ENCODE peak calls at places on chromosomes 16 and 17, in four cellular contexts. N is keratinocyte, K is SK-N-SH, H is hepatocyte. X is an unnamed sample.

GRCh38 chr17:40316571-40317344 is 7.8 kb downstream of the RARA start:
- DNase-seq in N (no peak), K (peak), H (peak), X (no peak)

GRCh38 chr17:1137465-1137894 is 42.3 kb downstream of the ABR start:
- DNase-seq in N (no peak), K (no peak), H (no peak), X (peak)

GRCh38 chr16:87173294-87173883 is 143.8 kb downstream of the C16orf95 start:
- DNase-seq in N (no peak), K (no peak), H (no peak), X (no peak)

GRCh38 chr16:81446318-81447275 is 2.0 kb downstream of the CMIP start:
- DNase-seq in N (no peak), K (peak), H (peak), X (peak)

GRCh38 chr16:64830653-64831052 is 291.2 kb downstream of the CDH11 start:
- DNase-seq in N (no peak), K (no peak), H (no peak), X (no peak)

GRCh38 chr16:2532494-2533141 is 1.4 kb upstream of the CEMP1 start:
- DNase-seq in N (no peak), K (peak), H (peak), X (no peak)

GRCh38 chr16:48829911-48830310 is 219.9 kb upstream of the N4BP1 start:
- DNase-seq in N (no peak), K (no peak), H (no peak), X (no peak)

GRCh38 chr17:42248351-42249179 is 27.6 kb downstream of the STAT5B start:
- DNase-seq in N (no peak), K (peak), H (peak), X (no peak)

GRCh38 chr16:70684146-70685060 is 1.4 kb downstream of the MTSS2 start:
- DNase-seq in N (no peak), K (no peak), H (no peak), X (no peak)

GRCh38 chr17:63358111-63358839 is 87.8 kb downstream of the CYB561 start:
- DNase-seq in N (no peak), K (peak), H (no peak), X (peak)

GRCh38 chr16:8517280-8517679 is 73.0 kb downstream of the TMEM114 start:
- DNase-seq in N (no peak), K (no peak), H (no peak), X (no peak)

GRCh38 chr17:32609085-32609484 is 122.3 kb downstream of the CDK5R1 start:
- DNase-seq in N (no peak), K (peak), H (no peak), X (peak)

GRCh38 chr17:31008374-31009035 is 37.7 kb downstream of the RNF135 start:
- DNase-seq in N (no peak), K (no peak), H (peak), X (no peak)

GRCh38 chr17:56297142-56297541 is 143.9 kb downstream of the ANKFN1 start:
- DNase-seq in N (no peak), K (no peak), H (no peak), X (no peak)

GRCh38 chr16:84548508-84548907 is 44.0 kb upstream of the MEAK7 start:
- DNase-seq in N (no peak), K (no peak), H (no peak), X (no peak)

GRCh38 chr17:15086776-15087175 is 178.3 kb downstream of the PMP22 start:
- DNase-seq in N (no peak), K (no peak), H (no peak), X (no peak)
- H3K27ac ChIP-seq in N (no peak), K (no peak), H (no peak), X (no peak)

DNA sequence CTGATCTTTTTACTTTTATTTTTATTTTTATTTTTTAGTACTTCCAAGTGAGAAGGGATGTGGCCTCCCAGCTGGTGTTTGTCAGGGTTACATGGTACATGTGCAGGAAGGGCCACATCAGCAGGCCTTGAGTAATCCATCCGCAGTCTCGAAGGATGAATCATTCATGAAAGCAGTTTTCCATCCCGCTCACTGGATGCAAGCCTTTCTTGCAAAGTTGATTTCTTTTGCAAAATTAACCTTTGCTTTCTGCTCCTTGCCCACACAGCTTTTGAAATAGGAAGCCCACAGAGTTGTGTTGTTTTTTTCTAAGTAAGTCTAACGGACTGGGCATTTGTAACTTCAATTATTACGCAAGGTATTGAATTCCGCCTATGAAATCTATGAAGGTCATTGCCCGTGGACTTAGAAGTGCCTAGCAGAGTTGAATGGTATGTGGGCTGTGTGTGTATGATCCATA is 157.4 kb downstream of the PRKCA start:
- DNase-seq in N (no peak), K (no peak), H (peak), X (peak)
- H3K27ac ChIP-seq in N (peak), K (peak), H (peak), X (peak)

DNA sequence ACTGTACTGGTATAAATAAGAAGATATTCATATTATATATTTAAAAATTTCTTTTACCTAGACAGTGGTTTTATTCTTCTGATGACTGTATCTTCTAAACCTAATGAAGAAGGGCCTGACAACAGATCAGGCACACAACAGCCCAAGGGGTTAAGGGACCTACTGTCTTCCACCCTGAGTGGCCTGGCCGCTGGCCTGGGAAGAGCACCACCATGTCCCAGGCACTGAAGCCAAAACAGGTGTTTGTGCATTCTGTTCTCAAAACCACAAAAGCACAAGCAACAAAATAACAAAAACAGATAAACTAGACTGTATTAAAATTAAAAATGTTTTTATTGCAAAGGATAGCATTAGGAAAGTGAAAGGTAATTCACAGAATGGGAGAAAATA is 9.1 kb upstream of the PECAM1 start:
- DNase-seq in N (no peak), K (no peak), H (no peak), X (no peak)
- H3K27ac ChIP-seq in N (no peak), K (no peak), H (no peak), X (no peak)

GRCh38 chr17:72715906-72716572 is 376.4 kb downstream of the SLC39A11 start:
- DNase-seq in N (peak), K (no peak), H (peak), X (peak)
- H3K27ac ChIP-seq in N (peak), K (no peak), H (peak), X (peak)

GRCh38 chr17:60744355-60744958 is 66.8 kb downstream of the BCAS3 start:
- DNase-seq in N (no peak), K (peak), H (no peak), X (no peak)
- H3K27ac ChIP-seq in N (peak), K (peak), H (peak), X (peak)

DNA sequence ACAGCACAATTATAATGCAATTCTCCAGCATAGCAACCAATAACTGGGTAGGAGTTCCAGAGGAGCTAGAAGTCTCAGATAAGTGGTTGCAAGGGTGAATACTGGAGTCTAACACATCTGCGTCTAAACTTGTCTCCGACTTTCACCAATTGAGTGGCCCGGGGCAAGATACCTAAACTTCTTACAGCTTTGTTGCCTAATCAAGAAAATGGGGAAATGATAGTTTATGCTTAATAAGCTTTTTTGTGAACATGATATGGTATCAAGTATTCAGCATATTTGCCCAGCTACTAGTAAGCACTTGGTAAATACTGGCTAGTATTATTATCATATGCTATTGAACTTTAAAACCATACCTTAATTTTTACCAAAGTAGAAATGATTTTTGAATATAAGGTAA is 183.5 kb downstream of the KCNJ2 start:
- DNase-seq in N (no peak), K (no peak), H (no peak), X (no peak)
- H3K27ac ChIP-seq in N (no peak), K (peak), H (no peak), X (no peak)

GRCh38 chr17:59828478-59828760 is 64.3 kb downstream of the TUBD1 start:
- DNase-seq in N (no peak), K (no peak), H (no peak), X (no peak)
- H3K27ac ChIP-seq in N (peak), K (peak), H (peak), X (peak)

GRCh38 chr17:49575524-49576120 is at the start of gene NXPH3:
- DNase-seq in N (no peak), K (peak), H (peak), X (no peak)

GRCh38 chr17:49576121-49576905 is 642 bp downstream of the NXPH3 start:
- DNase-seq in N (no peak), K (peak), H (peak), X (no peak)

GRCh38 chr17:49577651-49577935 is 1.9 kb downstream of the NXPH3 start:
- DNase-seq in N (no peak), K (peak), H (no peak), X (no peak)

GRCh38 chr17:49577978-49578893 is 2.6 kb downstream of the NXPH3 start:
- DNase-seq in N (no peak), K (peak), H (no peak), X (no peak)

DNA sequence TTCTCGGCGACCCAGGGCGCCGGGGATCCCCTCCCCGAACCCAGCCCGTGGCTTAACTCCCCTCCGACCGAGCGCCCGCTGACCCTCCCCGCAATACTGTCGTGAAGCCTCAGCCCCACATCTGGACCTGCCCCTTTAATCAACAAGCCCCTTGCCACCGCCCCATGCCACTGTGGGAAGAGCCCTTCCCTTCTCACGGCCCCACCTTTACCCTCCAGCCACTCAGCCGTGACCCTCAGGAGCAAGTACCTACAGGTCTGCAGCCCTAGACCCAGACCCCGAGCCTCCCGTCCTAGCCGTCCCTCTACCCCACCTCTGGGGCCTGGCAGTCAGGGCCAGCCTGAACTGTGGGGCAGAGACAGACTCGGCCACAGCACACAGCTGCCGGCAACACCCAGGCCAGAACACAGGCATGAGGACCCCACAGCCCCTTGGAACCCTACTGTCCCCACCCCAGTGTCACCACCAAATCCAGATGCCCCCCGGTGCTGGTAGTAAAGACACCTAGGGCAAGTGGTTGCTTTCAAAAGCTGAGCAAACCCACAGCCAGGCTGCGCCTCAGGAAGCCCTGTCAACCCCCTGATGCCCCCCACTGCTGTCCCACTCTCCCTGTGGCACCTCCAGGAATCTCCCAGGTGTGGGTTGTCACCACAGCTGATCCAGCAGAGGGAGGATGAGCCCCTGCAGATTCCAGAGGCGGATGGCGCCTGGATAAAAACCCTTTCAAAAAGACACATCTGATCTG is 1.4 kb downstream of the NXPH3 start:
- DNase-seq in N (no peak), K (no peak), H (peak), X (no peak)
- H3K27ac ChIP-seq in N (no peak), K (no peak), H (no peak), X (no peak)

GRCh38 chr17:75561927-75562603 is 25.5 kb upstream of the MYO15B start:
- DNase-seq in N (no peak), K (no peak), H (no peak), X (no peak)

GRCh38 chr17:75557075-75557851 is 30.3 kb upstream of the MYO15B start:
- DNase-seq in N (no peak), K (peak), H (peak), X (no peak)

GRCh38 chr17:75558666-75559530 is 28.7 kb upstream of the MYO15B start:
- DNase-seq in N (no peak), K (no peak), H (no peak), X (no peak)

GRCh38 chr17:75557852-75558665 is 29.5 kb upstream of the MYO15B start:
- DNase-seq in N (no peak), K (no peak), H (no peak), X (no peak)

GRCh38 chr17:75559958-75560533 is 27.6 kb upstream of the MYO15B start:
- DNase-seq in N (no peak), K (no peak), H (no peak), X (no peak)
- H3K27ac ChIP-seq in N (no peak), K (no peak), H (no peak), X (no peak)

GRCh38 chr16:50745940-50746339 is 4.1 kb downstream of the CYLD start:
- DNase-seq in N (no peak), K (no peak), H (no peak), X (no peak)
- H3K27ac ChIP-seq in N (peak), K (no peak), H (no peak), X (no peak)

X was measured in epithelial cell of prostate.